ENCODE peak calls at places on chromosome 21, in nine cellular contexts. A is body of pancreas, O is tibial nerve, U is right lobe of liver, H is A549, M is ovary, Q is HCT116, D is testis, W is stomach. C is an unnamed sample.

GRCh38 chr21:42580793-42581201 is 67.1 kb downstream of the SLC37A1 start:
- DNase-seq in A (no peak), O (no peak), U (peak; percentile 41), H (no peak), M (no peak), Q (no peak), D (no peak), W (no peak), C (no peak)

GRCh38 chr21:45952974-45953373 is 28.6 kb upstream of the COL6A1 start:
- DNase-seq in A (no peak), O (no peak), U (no peak), H (no peak), M (peak; percentile 55), Q (no peak), D (no peak), W (no peak), C (no peak)

GRCh38 chr21:46226146-46226545 is 2.4 kb downstream of the LSS start:
- DNase-seq in A (no peak), O (no peak), U (peak; percentile 47), H (no peak), M (no peak), Q (no peak), D (peak; percentile 28), W (no peak), C (no peak)

GRCh38 chr21:25961042-25961441 is 209.5 kb downstream of the APP start:
- DNase-seq in A (no peak), O (no peak), U (no peak), H (no peak), M (no peak), Q (no peak), D (no peak), W (no peak), C (no peak)

GRCh38 chr21:45954271-45954670 is 27.3 kb upstream of the COL6A1 start:
- DNase-seq in A (no peak), O (no peak), U (no peak), H (no peak), M (peak; percentile 66), Q (no peak), D (no peak), W (no peak), C (peak; percentile 79)

GRCh38 chr21:42532466-42533181 is 19.0 kb downstream of the SLC37A1 start:
- DNase-seq in A (peak; percentile 61), O (peak; percentile 59), U (peak; percentile 85), H (no peak), M (no peak), Q (no peak), D (peak; percentile 33), W (peak; percentile 78), C (peak; percentile 83)

GRCh38 chr21:46110499-46111192 is 12.7 kb downstream of the COL6A2 start:
- DNase-seq in A (no peak), O (peak; percentile 7), U (peak; percentile 42), H (no peak), M (peak; percentile 80), Q (no peak), D (peak; percentile 57), W (peak; percentile 21), C (peak; percentile 62)

GRCh38 chr21:16563795-16564194 is 834.0 kb downstream of the USP25 start:
- DNase-seq in A (peak; percentile 71), O (no peak), U (peak; percentile 54), H (peak; percentile 72), M (peak; percentile 48), Q (no peak), D (no peak), W (no peak), C (peak; percentile 90)

DNA sequence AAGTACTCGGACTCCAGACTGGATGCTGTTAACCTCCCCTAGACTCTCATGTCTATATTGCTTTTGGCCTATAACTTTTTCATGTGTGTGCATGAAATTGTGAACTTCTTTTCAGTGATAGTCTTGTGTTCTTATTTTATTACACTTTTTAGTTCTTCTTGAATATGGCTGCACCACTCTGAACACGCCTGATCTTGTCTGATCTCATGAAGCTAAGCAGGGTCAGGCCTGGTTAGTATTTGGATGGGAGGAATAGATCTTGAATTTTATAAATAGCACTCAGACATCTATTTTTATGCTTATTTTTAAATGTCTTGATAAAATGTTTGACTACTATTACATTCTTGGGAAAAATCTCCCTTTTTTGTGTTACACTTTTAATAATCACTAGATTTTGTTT is 22.4 kb downstream of the TCP10L start:
- DNase-seq in A (no peak), O (no peak), U (no peak), H (no peak), M (no peak), Q (no peak), D (no peak), W (no peak), C (no peak)
- H3K27ac ChIP-seq in A (no peak overlapping the region), O (peak overlapping the region; percentile 53), U (no peak overlapping the region), H (no peak overlapping the region), M (peak overlapping the region; percentile 28), Q (no peak overlapping the region), D (no peak overlapping the region), W (no peak overlapping the region), C (no peak overlapping the region)

GRCh38 chr21:36431252-36431651 is 46.1 kb downstream of the CHAF1B start:
- DNase-seq in A (no peak), O (no peak), U (no peak), H (no peak), M (no peak), Q (no peak), D (no peak), W (no peak), C (no peak)

GRCh38 chr21:36427502-36427901 is 42.3 kb downstream of the CHAF1B start:
- DNase-seq in A (no peak), O (no peak), U (no peak), H (no peak), M (no peak), Q (no peak), D (no peak), W (no peak), C (no peak)

GRCh38 chr21:36430841-36431240 is 45.6 kb downstream of the CHAF1B start:
- DNase-seq in A (no peak), O (no peak), U (no peak), H (no peak), M (no peak), Q (no peak), D (no peak), W (no peak), C (no peak)

GRCh38 chr21:36429672-36430546 is 44.7 kb downstream of the CHAF1B start:
- DNase-seq in A (peak; percentile 76), O (peak; percentile 71), U (peak; percentile 59), H (peak; percentile 92), M (peak; percentile 81), Q (peak; percentile 95), D (peak; percentile 76), W (peak; percentile 84), C (peak; percentile 5)

DNA sequence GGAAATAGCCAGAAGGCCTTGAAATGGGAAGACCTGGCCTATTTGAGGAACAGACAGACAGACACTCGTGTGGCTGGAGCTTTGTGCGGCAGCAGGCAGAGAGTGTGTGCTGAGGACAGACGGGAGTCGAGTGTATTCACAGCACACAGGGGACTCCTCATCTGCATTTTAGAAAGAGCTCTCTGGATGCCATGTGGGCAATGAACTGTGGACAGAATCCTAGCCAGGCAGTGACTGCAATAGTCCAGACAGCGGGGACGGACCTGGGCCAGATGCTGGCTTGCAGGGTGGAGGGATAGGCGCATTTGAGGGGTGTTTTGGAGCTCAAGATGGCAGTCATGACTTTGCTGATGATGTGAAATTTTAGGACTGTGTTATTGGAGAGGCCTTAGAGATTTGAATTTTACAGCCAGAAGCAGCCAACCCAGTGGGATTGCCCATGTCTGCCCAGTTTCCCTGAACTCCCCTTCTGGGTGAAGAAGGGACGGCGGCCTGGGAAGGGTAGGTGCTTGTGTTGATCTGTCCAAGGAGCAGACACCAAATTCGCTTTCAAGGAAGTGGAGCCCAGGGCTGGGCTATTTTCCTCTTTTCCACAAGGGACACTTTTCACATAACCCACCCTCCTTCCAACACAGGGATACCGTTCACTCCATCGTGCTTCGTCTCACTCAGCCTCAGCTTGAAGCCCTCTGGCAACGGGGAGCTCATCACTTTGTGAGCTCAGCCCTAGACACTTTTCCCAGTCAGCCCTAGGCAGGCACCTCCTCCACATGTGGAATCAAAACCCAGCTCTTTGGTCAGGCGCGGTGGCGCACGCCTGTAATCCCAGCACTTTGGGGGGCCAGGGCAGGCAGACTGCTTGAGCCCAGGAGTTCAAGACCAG is 43.8 kb downstream of the CHAF1B start:
- DNase-seq in A (no peak), O (no peak), U (no peak), H (no peak), M (no peak), Q (no peak), D (no peak), W (no peak), C (peak; percentile 46)
- TF ChIP-seq POLR2A in A (no peak), O (no peak), U (no peak), H (no peak), M (no peak), Q (no peak), D (no peak), W (no peak), C (no peak)

GRCh38 chr21:17784604-17785402 is 34.4 kb downstream of the C21orf91 start:
- DNase-seq in A (no peak), O (no peak), U (no peak), H (no peak), M (no peak), Q (no peak), D (no peak), W (no peak), C (no peak)

GRCh38 chr21:17785403-17785788 is 33.8 kb downstream of the C21orf91 start:
- DNase-seq in A (no peak), O (no peak), U (no peak), H (no peak), M (no peak), Q (no peak), D (no peak), W (no peak), C (no peak)

GRCh38 chr21:17782051-17782450 is 37.1 kb downstream of the C21orf91 start:
- DNase-seq in A (no peak), O (no peak), U (no peak), H (no peak), M (no peak), Q (no peak), D (no peak), W (no peak), C (no peak)

GRCh38 chr21:17783003-17783402 is 36.2 kb downstream of the C21orf91 start:
- DNase-seq in A (no peak), O (no peak), U (no peak), H (no peak), M (no peak), Q (no peak), D (no peak), W (no peak), C (no peak)

DNA sequence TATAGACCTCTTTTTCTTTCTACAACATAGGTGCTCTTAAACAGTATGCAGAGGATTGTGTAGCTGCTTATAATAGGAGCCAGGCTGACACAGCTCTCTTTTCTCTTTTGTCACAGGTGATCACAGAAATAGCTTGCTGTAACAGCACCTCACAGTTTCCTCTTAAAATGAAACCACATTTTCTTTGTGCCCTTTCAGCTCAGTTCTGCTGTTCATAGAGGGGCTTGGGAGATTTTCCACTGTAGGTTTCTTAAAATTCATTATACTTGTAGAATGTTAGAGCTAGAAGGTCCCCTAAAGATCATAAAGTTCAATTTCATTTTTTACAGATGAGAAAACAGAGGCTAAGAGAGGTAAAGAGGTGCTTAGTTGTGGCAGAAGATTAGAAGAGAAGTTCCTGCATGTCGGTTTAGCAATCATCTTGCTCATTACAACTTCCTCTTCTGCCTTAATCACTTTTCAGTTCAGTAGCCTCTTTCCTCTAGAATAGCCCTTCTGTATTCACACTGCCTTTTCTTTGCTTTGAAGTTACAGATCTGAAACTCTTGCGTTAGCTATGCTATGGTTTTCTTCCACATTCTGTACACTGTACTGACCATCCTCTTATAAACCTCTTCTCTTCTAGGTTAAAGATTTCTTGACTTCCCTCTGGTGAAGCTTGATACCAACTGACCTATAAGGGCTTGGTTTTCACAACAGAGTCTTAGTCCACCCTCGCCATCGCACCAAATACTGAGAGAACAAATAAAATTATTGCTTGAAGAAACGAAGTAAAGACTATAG is 35.1 kb downstream of the C21orf91 start:
- DNase-seq in A (no peak), O (no peak), U (no peak), H (no peak), M (no peak), Q (no peak), D (no peak), W (no peak), C (no peak)
- H3K4me3 ChIP-seq in A (no peak overlapping the region), O (no peak overlapping the region), U (no peak overlapping the region), H (no peak overlapping the region), M (no peak overlapping the region), Q (no peak overlapping the region), D (no peak overlapping the region), W (no peak overlapping the region), C (no peak overlapping the region)

GRCh38 chr21:34888569-34889286 is 160.4 kb downstream of the RUNX1 start:
- DNase-seq in A (peak; percentile 96), O (peak; percentile 91), U (peak; percentile 96), H (peak; percentile 89), M (peak; percentile 93), Q (peak; percentile 86), D (peak; percentile 98), W (peak; percentile 97), C (peak; percentile 94)

GRCh38 chr21:34886554-34887385 is 162.3 kb downstream of the RUNX1 start:
- DNase-seq in A (peak; percentile 22), O (no peak), U (peak; percentile 51), H (no peak), M (peak; percentile 55), Q (no peak), D (no peak), W (no peak), C (no peak)

GRCh38 chr21:34889287-34889536 is 159.9 kb downstream of the RUNX1 start:
- DNase-seq in A (peak; percentile 44), O (no peak), U (peak; percentile 63), H (peak; percentile 66), M (peak; percentile 73), Q (no peak), D (peak; percentile 61), W (peak; percentile 57), C (no peak)

GRCh38 chr21:34889537-34890257 is 159.4 kb downstream of the RUNX1 start:
- DNase-seq in A (peak; percentile 72), O (peak; percentile 54), U (peak; percentile 78), H (peak; percentile 61), M (peak; percentile 84), Q (no peak), D (peak; percentile 73), W (peak; percentile 86), C (peak; percentile 68)

GRCh38 chr21:34887729-34888568 is 161.2 kb downstream of the RUNX1 start:
- DNase-seq in A (peak; percentile 83), O (peak; percentile 65), U (peak; percentile 69), H (peak; percentile 72), M (peak; percentile 73), Q (no peak), D (peak; percentile 76), W (peak; percentile 82), C (peak; percentile 69)
- H3K27ac ChIP-seq in A (peak overlapping the region; percentile 68), O (peak overlapping the region; percentile 95), U (peak overlapping the region; percentile 81), H (peak overlapping the region; percentile 100), M (peak overlapping the region; percentile 80), Q (peak overlapping the region; percentile 93), D (peak overlapping the region; percentile 29), W (peak overlapping the region; percentile 100), C (peak overlapping the region; percentile 24)